ENCODE peak calls at places on chromosomes 1 and 21, in ten cellular contexts. J is stimulated activated CD4-positive, alpha-beta T cell treated with anti-CD3 and anti-CD28 coated beads, Interleukin-2, amount 100 ng/mL, for 48 hours; I is progenitor cell of endocrine pancreas; U is Caki2; Y is HuH-7; L is activated T-cell treated with anti-CD3 and anti-CD28 coated beads for 1 hour; B is iPS-NIHi11; E is GM12891; R is iPS DF 19.7; Q is psoas muscle. V is an unnamed sample.

GRCh38 chr1:114485286-114485685 is 25.7 kb downstream of the TRIM33 start:
- DNase-seq in Q (no peak), B (no peak), U (no peak), J (no peak), Y (no peak), I (no peak), R (no peak), L (no peak), E (no peak), V (no peak)

GRCh38 chr1:17347769-17348592 is 24.0 kb upstream of the PADI6 start:
- DNase-seq in U (peak), R (no peak), E (no peak), Y (no peak), J (no peak), I (no peak), B (no peak), L (no peak), Q (no peak), V (no peak)

GRCh38 chr1:181134543-181135461 is 46.3 kb downstream of the IER5 start:
- DNase-seq in I (no peak), U (peak), B (no peak), E (no peak), J (no peak), L (no peak), R (no peak), Q (no peak), Y (no peak), V (peak)

GRCh38 chr1:114235956-114236355 is 82.3 kb upstream of the SYT6 start:
- DNase-seq in Q (no peak), I (no peak), R (no peak), U (no peak), L (no peak), J (no peak), Y (no peak), E (no peak), B (no peak), V (peak)

GRCh38 chr1:58786927-58787245 is 3.0 kb upstream of the JUN start:
- DNase-seq in I (no peak), U (no peak), E (no peak), Y (no peak), L (no peak), J (no peak), B (no peak), Q (no peak), R (no peak), V (no peak)

GRCh38 chr1:43238991-43239469 is 30.8 kb upstream of the TMEM125 start:
- DNase-seq in Y (no peak), L (no peak), I (no peak), U (no peak), B (no peak), E (no peak), J (no peak), R (no peak), Q (no peak), V (no peak)

GRCh38 chr21:28561772-28562171 is 430.9 kb downstream of the LTN1 start:
- DNase-seq in L (no peak), U (no peak), R (no peak), B (no peak), Q (no peak), J (no peak), Y (no peak), I (no peak), E (no peak), V (no peak)

GRCh38 chr1:19612516-19612915 is 31.6 kb upstream of the NBL1 start:
- DNase-seq in Y (no peak), Q (no peak), I (no peak), J (no peak), B (no peak), L (no peak), U (no peak), R (no peak), E (no peak), V (no peak)

GRCh38 chr1:70553192-70553956 is 142.3 kb downstream of the CTH start:
- DNase-seq in I (no peak), Y (no peak), U (no peak), B (no peak), E (no peak), L (no peak), J (no peak), Q (no peak), R (no peak), V (no peak)

GRCh38 chr1:236419502-236419901 is 25.4 kb downstream of the EDARADD start:
- DNase-seq in I (no peak), B (no peak), Y (no peak), E (no peak), L (no peak), J (no peak), Q (no peak), R (no peak), U (no peak), V (no peak)

GRCh38 chr1:188669715-188670114 is 1807.9 kb downstream of the BRINP3 start:
- DNase-seq in I (no peak), R (no peak), B (no peak), J (no peak), Y (no peak), Q (no peak), L (no peak), E (no peak), U (no peak), V (no peak)

GRCh38 chr1:30888391-30888790 is 20.2 kb downstream of the SDC3 start:
- DNase-seq in J (no peak), B (no peak), Q (peak), Y (no peak), U (no peak), E (no peak), L (no peak), I (no peak), R (no peak), V (no peak)

GRCh38 chr21:31656199-31657095 is 3.0 kb upstream of the SOD1 start:
- DNase-seq in J (peak), B (no peak), R (no peak), L (no peak), I (no peak), Y (no peak), U (peak), E (no peak), Q (no peak), V (no peak)

GRCh38 chr1:33111965-33112364 is 31.0 kb downstream of the AZIN2 start:
- DNase-seq in U (no peak), I (no peak), B (peak), E (no peak), R (no peak), Y (no peak), L (no peak), Q (no peak), J (no peak), V (no peak)

GRCh38 chr1:43443197-43443946 is 10.4 kb downstream of the HYI start:
- DNase-seq in E (no peak), L (no peak), Q (peak), I (no peak), R (no peak), Y (no peak), U (no peak), B (no peak), J (no peak), V (no peak)

GRCh38 chr1:25997759-25998074 is at the start of gene PAFAH2:
- DNase-seq in Q (peak), E (no peak), B (no peak), R (no peak), Y (peak), L (no peak), I (no peak), J (no peak), U (no peak), V (no peak)

GRCh38 chr1:94389298-94389697 is 28.9 kb upstream of the ABCD3 start:
- DNase-seq in Q (no peak), J (no peak), I (no peak), L (no peak), E (no peak), U (no peak), R (no peak), B (no peak), Y (no peak), V (no peak)

GRCh38 chr1:201376464-201377374 is 761 bp downstream of the TNNT2 start:
- DNase-seq in Q (no peak), L (no peak), I (peak), U (no peak), E (peak), B (peak), J (peak), Y (peak), R (peak), V (no peak)

GRCh38 chr1:109467301-109467777 is 993 bp downstream of the SYPL2 start:
- DNase-seq in E (no peak), B (peak), R (no peak), L (no peak), Y (no peak), J (no peak), I (no peak), Q (no peak), U (no peak), V (peak)

GRCh38 chr21:37460196-37460595 is 93.6 kb downstream of the DYRK1A start:
- DNase-seq in U (no peak), E (no peak), L (no peak), I (no peak), Y (no peak), R (no peak), Q (no peak), J (no peak), B (peak), V (no peak)

GRCh38 chr1:12135612-12136011 is 31.2 kb upstream of the TNFRSF1B start:
- DNase-seq in J (no peak), Q (peak), Y (no peak), B (no peak), L (no peak), E (no peak), U (no peak), I (no peak), R (no peak), V (no peak)

GRCh38 chr1:101996830-101997485 is at the start of gene OLFM3:
- DNase-seq in U (no peak), Q (no peak), Y (peak), I (peak), R (peak), J (no peak), B (peak), L (no peak), E (no peak), V (no peak)

GRCh38 chr1:248710305-248710900 is 7.8 kb upstream of the OR14I1 start:
- DNase-seq in J (no peak), B (no peak), R (no peak), L (no peak), Q (no peak), U (no peak), E (no peak), Y (no peak), I (no peak), V (no peak)

GRCh38 chr1:180241716-180242544 is 11.9 kb downstream of the LHX4 start:
- DNase-seq in U (no peak), Q (no peak), L (no peak), E (no peak), J (no peak), Y (no peak), I (no peak), B (no peak), R (no peak), V (no peak)

GRCh38 chr1:181263444-181263843 is 174.9 kb downstream of the IER5 start:
- DNase-seq in Y (no peak), I (no peak), U (no peak), L (no peak), E (no peak), Q (no peak), B (no peak), R (no peak), J (no peak), V (no peak)

GRCh38 chr1:153362187-153362586 is 4.5 kb downstream of the S100A9 start:
- DNase-seq in Q (no peak), B (no peak), I (no peak), L (no peak), Y (no peak), E (no peak), R (no peak), J (no peak), U (no peak), V (no peak)

GRCh38 chr1:180027949-180028445 is 73.4 kb downstream of the CEP350 start:
- DNase-seq in I (no peak), L (no peak), U (no peak), Q (no peak), Y (no peak), R (no peak), J (no peak), E (no peak), B (no peak), V (no peak)

GRCh38 chr1:15153184-15153841 is at the start of gene TMEM51:
- DNase-seq in Y (peak), J (no peak), U (peak), E (peak), I (peak), Q (peak), B (peak), L (no peak), R (no peak), V (no peak)

GRCh38 chr1:18530567-18531502 is 50.1 kb downstream of the KLHDC7A start:
- DNase-seq in J (no peak), Q (no peak), E (no peak), L (no peak), I (no peak), R (no peak), B (peak), Y (no peak), U (peak), V (no peak)

GRCh38 chr1:12407050-12407961 is 177.5 kb downstream of the VPS13D start:
- DNase-seq in Q (no peak), L (no peak), E (peak), I (no peak), B (no peak), U (peak), R (no peak), J (no peak), Y (peak), V (peak)

GRCh38 chr1:36934061-36934460 is 100.3 kb downstream of the GRIK3 start:
- DNase-seq in B (no peak), E (no peak), R (no peak), L (no peak), Y (no peak), I (no peak), U (no peak), Q (no peak), J (no peak), V (no peak)

GRCh38 chr21:27525780-27526179 is 558.9 kb upstream of the ADAMTS5 start:
- DNase-seq in Q (no peak), E (no peak), L (no peak), U (no peak), Y (no peak), B (no peak), I (no peak), J (no peak), R (no peak), V (no peak)

GRCh38 chr1:44355582-44356305 is 687 bp upstream of the ERI3 start:
- DNase-seq in E (no peak), L (no peak), U (no peak), I (no peak), J (no peak), Q (no peak), Y (no peak), R (no peak), B (no peak), V (no peak)

GRCh38 chr1:205273551-205273982 is 45.8 kb downstream of the TMCC2 start:
- DNase-seq in L (peak), Q (peak), E (peak), R (peak), Y (peak), J (peak), B (peak), I (peak), U (peak), V (peak)

V was measured in gastrocnemius medialis.